ENCODE peak calls at places on chromosome 1, in six cellular contexts. E, W, V, F, B and J are unnamed samples.

GRCh38 chr1:85361606-85362005 is 85.2 kb upstream of the BCL10 start:
- DNase-seq in E (no peak), W (no peak), V (no peak), F (no peak), B (no peak), J (no peak)

GRCh38 chr1:41955461-41956159 is 36.9 kb upstream of the HIVEP3 start:
- DNase-seq in E (peak), W (no peak), V (peak), F (peak), B (peak), J (peak)

GRCh38 chr1:200710166-200710565 is 28.5 kb upstream of the CAMSAP2 start:
- DNase-seq in E (no peak), W (no peak), V (no peak), F (no peak), B (no peak), J (no peak)

GRCh38 chr1:77543822-77544448 is 138.5 kb downstream of the ZZZ3 start:
- DNase-seq in E (peak), W (no peak), V (peak), F (peak), B (no peak), J (no peak)

GRCh38 chr1:202122639-202123335 is at the start of gene GPR37L1:
- DNase-seq in E (peak), W (peak), V (peak), F (peak), B (peak), J (no peak)

GRCh38 chr1:169100208-169100882 is 6.1 kb upstream of the ATP1B1 start:
- DNase-seq in E (no peak), W (no peak), V (no peak), F (no peak), B (no peak), J (no peak)

GRCh38 chr1:61081637-61082335 is 575 bp upstream of the NFIA start:
- DNase-seq in E (peak), W (peak), V (peak), F (peak), B (no peak), J (no peak)

GRCh38 chr1:9291914-9292360 is 757 bp upstream of the SPSB1 start:
- DNase-seq in E (peak), W (no peak), V (peak), F (peak), B (no peak), J (peak)

GRCh38 chr1:216221260-216221700 is 202.0 kb downstream of the USH2A start:
- DNase-seq in E (peak), W (peak), V (peak), F (peak), B (peak), J (peak)

GRCh38 chr1:235670157-235670776 is 20.7 kb upstream of the GNG4 start:
- DNase-seq in E (peak), W (peak), V (no peak), F (no peak), B (no peak), J (no peak)

GRCh38 chr1:39901486-39902120 is at the start of gene MYCL:
- DNase-seq in E (peak), W (peak), V (peak), F (peak), B (peak), J (peak)

GRCh38 chr1:186189156-186189555 is 185.9 kb downstream of the TPR start:
- DNase-seq in E (no peak), W (no peak), V (no peak), F (no peak), B (no peak), J (no peak)

GRCh38 chr1:64111787-64112186 is 91.6 kb upstream of the UBE2U start:
- DNase-seq in E (no peak), W (no peak), V (peak), F (no peak), B (no peak), J (no peak)

GRCh38 chr1:12141533-12141855 is 25.3 kb upstream of the TNFRSF1B start:
- DNase-seq in E (no peak), W (no peak), V (no peak), F (peak), B (no peak), J (no peak)

GRCh38 chr1:104056786-104057185 is 307.1 kb downstream of the AMY1C start:
- DNase-seq in E (no peak), W (peak), V (no peak), F (no peak), B (no peak), J (no peak)

GRCh38 chr1:41122851-41123518 is 101.5 kb upstream of the SLFNL1 start:
- DNase-seq in E (peak), W (no peak), V (peak), F (peak), B (no peak), J (no peak)

GRCh38 chr1:29895201-29895600 is 658.9 kb downstream of the PTPRU start:
- DNase-seq in E (no peak), W (no peak), V (no peak), F (no peak), B (no peak), J (no peak)

GRCh38 chr1:25204797-25205441 is 27.4 kb downstream of the SYF2 start:
- DNase-seq in E (peak), W (no peak), V (peak), F (peak), B (no peak), J (peak)

DNA sequence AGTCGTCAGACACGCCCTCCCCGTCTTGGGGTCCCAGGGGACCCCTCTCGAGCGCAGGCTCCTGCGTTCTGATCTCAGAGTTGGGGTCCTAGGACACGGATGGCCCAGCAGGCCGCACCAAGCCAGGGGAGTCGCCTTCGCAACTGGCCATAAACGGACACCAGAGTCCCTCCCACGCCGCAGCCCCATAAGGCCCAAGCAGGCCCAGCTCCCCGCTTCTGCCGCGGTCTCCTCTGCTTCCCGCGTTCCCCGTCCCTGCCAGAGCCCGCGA is 633 bp downstream of the DMRTA2 start:
- DNase-seq in E (no peak), W (no peak), V (no peak), F (no peak), B (no peak), J (no peak)
- H3K23ac ChIP-seq in E (no peak), W (no peak), V (no peak), F (no peak), B (no peak), J (peak)

GRCh38 chr1:10540277-10541005 is 65.7 kb downstream of the PEX14 start:
- DNase-seq in E (peak), W (no peak), V (no peak), F (no peak), B (no peak), J (no peak)

GRCh38 chr1:10538608-10539355 is 64.0 kb downstream of the PEX14 start:
- DNase-seq in E (peak), W (no peak), V (peak), F (no peak), B (no peak), J (no peak)

GRCh38 chr1:10537082-10537766 is 62.5 kb downstream of the PEX14 start:
- DNase-seq in E (peak), W (no peak), V (no peak), F (peak), B (no peak), J (no peak)

GRCh38 chr1:10541286-10541685 is 66.5 kb downstream of the PEX14 start:
- DNase-seq in E (no peak), W (peak), V (no peak), F (no peak), B (no peak), J (no peak)

DNA sequence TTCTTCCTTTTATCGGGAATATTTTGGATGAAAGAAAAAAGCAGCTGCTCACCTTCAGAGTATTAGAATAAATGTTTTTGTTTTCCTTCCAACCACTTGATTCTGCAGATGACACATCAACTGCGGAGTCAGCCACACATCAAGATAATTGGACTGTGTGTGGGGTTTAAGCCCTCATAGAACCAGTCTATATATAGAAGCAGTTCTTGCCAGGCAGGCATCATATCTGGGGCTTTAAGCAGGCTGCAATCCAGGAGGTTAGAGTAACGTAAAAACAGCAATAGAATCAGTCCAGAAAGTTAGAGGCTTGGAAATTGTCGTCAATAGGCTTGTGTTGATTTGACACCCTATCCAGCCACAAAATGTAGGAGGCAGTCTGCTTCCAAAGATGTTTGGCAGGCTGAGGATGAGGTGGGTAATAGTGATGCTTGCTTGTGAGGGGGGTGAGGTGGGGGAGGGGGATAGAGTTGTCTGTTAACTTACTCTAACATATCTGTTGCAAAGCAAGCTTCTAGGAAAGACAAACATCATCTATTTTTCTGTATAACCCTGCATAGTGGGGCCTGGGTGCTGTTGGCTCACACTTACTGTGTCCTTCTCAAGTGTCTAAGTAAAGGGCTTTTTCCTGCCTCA is 64.8 kb downstream of the PEX14 start:
- DNase-seq in E (peak), W (no peak), V (peak), F (no peak), B (no peak), J (no peak)
- H3K4ac ChIP-seq in E (peak), W (no peak), V (no peak), F (no peak), B (no peak), J (no peak)

GRCh38 chr1:191711961-191712360 is 446.3 kb upstream of the RGS18 start:
- DNase-seq in E (no peak), W (no peak), V (no peak), F (no peak), B (no peak), J (no peak)
- H4K91ac ChIP-seq in E (no peak), W (no peak), V (no peak), F (no peak), B (no peak), J (no peak)

DNA sequence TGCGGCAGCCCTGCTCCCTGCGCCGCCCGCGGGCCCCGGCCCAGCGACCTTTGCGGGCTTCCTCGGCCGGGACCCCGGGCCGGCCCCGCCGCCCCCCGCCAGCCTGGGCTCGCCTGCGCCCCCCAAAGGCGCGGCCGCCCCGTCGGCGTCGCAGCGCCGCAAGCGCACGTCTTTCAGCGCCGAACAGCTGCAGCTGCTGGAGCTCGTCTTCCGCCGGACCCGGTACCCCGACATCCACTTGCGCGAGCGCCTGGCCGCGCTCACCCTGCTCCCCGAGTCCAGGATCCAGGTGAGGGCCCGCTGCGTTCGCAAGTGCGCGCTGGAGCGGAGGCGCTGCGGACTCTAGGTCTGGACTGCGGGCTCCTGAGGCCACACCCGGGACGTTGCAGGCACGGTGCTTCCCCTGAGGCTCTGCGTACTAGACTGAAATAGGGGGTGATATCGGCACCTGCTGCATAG is 351 bp downstream of the MIXL1 start:
- DNase-seq in E (no peak), W (peak), V (peak), F (peak), B (no peak), J (peak)
- H3K23ac ChIP-seq in E (no peak), W (no peak), V (no peak), F (no peak), B (no peak), J (peak)

DNA sequence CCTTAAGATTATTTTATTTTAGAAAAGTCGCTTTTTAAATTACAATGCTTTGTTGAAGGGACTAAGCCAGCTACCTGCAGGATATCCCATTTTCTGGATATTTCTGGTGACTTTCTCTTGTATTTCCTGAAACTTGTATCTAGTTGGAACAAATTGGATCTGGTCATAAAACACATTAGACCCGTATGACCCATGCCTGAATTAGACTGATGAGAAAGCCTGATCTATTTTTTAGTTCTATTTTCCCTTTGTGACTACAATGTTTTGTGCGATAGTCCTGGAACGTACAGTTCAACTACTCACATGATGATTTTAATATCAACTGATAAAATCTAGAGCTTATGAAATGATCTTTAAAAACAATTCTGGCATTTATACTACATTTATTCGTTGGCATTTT is 151.8 kb downstream of the RHOU start:
- DNase-seq in E (no peak), W (no peak), V (no peak), F (no peak), B (no peak), J (no peak)
- H3K4ac ChIP-seq in E (no peak), W (no peak), V (no peak), F (no peak), B (no peak), J (no peak)

GRCh38 chr1:209395169-209395568 is 188.3 kb upstream of the CAMK1G start:
- DNase-seq in E (no peak), W (no peak), V (no peak), F (no peak), B (no peak), J (no peak)
- H4K91ac ChIP-seq in E (no peak), W (no peak), V (no peak), F (no peak), B (peak), J (no peak)

DNA sequence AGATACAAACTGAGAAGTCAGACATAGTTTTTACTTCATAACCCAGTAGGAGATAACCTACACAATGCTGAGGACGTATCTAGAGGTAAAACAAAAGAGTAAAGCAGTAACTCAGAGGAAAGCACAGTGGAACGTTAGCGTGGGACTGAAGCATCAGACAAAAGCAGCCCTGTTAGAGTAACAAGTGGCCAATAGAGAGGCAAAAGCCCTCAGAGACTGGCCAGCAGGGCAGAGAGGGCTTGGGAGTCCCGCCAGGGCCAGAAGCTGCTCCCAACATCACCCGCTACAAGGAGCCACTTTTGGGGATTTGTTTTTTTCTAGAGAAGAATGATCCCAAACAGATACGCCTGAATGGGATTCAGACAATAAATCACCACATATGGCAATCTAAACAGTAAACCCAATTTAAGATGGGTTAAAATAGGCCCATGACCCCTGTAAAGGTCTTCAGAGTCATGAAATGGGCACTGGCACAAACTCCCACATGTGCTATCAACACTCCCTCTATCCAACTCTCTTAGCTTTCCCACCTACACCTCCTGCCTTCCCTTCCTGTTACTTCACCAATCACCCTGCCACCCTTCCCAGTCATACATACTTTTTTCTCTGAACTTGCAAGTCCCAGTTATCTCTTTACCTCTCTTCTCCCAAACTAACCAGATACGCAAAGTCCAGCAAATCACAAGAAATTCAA is 17.2 kb downstream of the TADA1 start:
- DNase-seq in E (no peak), W (no peak), V (no peak), F (no peak), B (no peak), J (no peak)
- H3K23ac ChIP-seq in E (no peak), W (no peak), V (no peak), F (no peak), B (no peak), J (no peak)

GRCh38 chr1:1419812-1420653 is 1.0 kb downstream of the ANKRD65 start:
- DNase-seq in E (no peak), W (peak), V (no peak), F (no peak), B (no peak), J (no peak)

GRCh38 chr1:1421907-1422464 is 910 bp upstream of the ANKRD65 start:
- DNase-seq in E (no peak), W (no peak), V (no peak), F (no peak), B (no peak), J (no peak)

GRCh38 chr1:1420654-1421134 is 382 bp downstream of the ANKRD65 start:
- DNase-seq in E (no peak), W (peak), V (no peak), F (no peak), B (no peak), J (no peak)

GRCh38 chr1:1422465-1423244 is 1.6 kb upstream of the ANKRD65 start:
- DNase-seq in E (peak), W (peak), V (peak), F (peak), B (no peak), J (no peak)

DNA sequence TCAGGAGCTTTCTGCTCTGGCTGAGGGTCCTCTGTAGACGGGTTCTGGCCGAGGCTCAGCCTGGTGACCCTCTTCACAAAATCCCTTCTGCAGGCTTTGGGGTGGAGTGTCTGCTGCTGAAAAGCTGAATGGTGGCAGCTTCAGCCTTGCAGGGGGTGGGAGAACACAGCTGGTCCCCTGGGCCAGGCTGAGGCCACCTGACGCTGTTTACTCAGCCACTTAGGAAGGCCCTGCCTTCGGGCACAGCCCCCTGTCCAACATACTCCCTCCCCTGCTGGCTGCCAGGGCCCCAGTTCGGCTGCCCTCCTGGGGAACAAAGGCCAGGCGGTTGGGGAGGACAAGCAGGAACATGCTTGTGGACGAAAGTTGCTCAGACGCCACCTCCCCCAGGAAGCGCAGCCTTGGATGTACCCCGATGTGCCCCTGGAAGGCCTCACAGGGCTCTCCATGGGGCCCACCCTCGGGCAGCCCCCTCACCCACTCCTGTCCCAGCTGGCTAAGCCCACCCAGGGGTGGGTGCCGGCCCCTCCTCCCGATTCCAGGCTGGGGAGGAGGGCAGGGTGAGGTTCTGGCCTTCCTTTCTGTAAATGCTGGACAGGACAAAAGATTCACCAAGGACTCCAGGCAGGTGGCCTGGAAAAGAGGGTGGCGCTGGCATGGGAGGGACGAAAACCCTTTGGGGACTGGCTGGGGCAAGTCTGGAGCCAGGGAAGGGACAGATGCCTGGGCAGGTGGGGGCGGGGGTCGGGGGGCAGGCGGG is at the start of gene ANKRD65:
- DNase-seq in E (no peak), W (peak), V (no peak), F (no peak), B (no peak), J (no peak)
- H3K4ac ChIP-seq in E (no peak), W (no peak), V (peak), F (peak), B (peak), J (peak)